ENCODE peak calls at places on chromosomes 6 and 20, in seven cellular contexts. I, A, B, K, T, P and O are unnamed samples.

GRCh38 chr6:1609662-1610496 is at the start of gene FOXC1:
- DNase-seq in I (peak; percentile 73), A (peak; percentile 90), B (peak; percentile 87), K (peak; percentile 84), T (peak; percentile 78), P (peak; percentile 98), O (peak; percentile 84)

GRCh38 chr6:154197176-154197850 is 158.3 kb downstream of the OPRM1 start:
- DNase-seq in I (no peak), A (no peak), B (no peak), K (peak; percentile 41), T (no peak), P (no peak), O (peak; percentile 55)

GRCh38 chr20:61516398-61517208 is 264.5 kb downstream of the CDH4 start:
- DNase-seq in I (no peak), A (no peak), B (no peak), K (no peak), T (no peak), P (no peak), O (no peak)

GRCh38 chr6:140082867-140083297 is 708.4 kb upstream of the CITED2 start:
- DNase-seq in I (no peak), A (no peak), B (peak; percentile 16), K (peak; percentile 84), T (no peak), P (no peak), O (peak; percentile 85)

GRCh38 chr6:165551828-165552227 is 111.2 kb downstream of the PDE10A start:
- DNase-seq in I (no peak), A (no peak), B (no peak), K (no peak), T (no peak), P (no peak), O (no peak)

GRCh38 chr20:37316775-37317170 is 27.3 kb downstream of the MANBAL start:
- DNase-seq in I (no peak), A (no peak), B (no peak), K (no peak), T (no peak), P (no peak), O (no peak)

GRCh38 chr6:39819226-39819625 is 27.1 kb downstream of the DAAM2 start:
- DNase-seq in I (no peak), A (no peak), B (no peak), K (no peak), T (no peak), P (no peak), O (no peak)

GRCh38 chr20:54067606-54068174 is 2.7 kb downstream of the BCAS1 start:
- DNase-seq in I (no peak), A (peak; percentile 95), B (no peak), K (no peak), T (peak; percentile 86), P (no peak), O (peak; percentile 13)

GRCh38 chr20:47334022-47334551 is 22.4 kb downstream of the ZMYND8 start:
- DNase-seq in I (no peak), A (peak; percentile 77), B (no peak), K (peak; percentile 98), T (no peak), P (no peak), O (peak; percentile 99)

GRCh38 chr20:11207749-11208502 is 534.1 kb upstream of the JAG1 start:
- DNase-seq in I (no peak), A (peak; percentile 72), B (no peak), K (peak; percentile 15), T (no peak), P (peak; percentile 74), O (peak; percentile 32)

GRCh38 chr20:11200423-11200822 is 526.6 kb upstream of the JAG1 start:
- DNase-seq in I (no peak), A (no peak), B (no peak), K (no peak), T (no peak), P (no peak), O (no peak)

GRCh38 chr20:11205769-11206362 is 532.1 kb upstream of the JAG1 start:
- DNase-seq in I (no peak), A (no peak), B (no peak), K (no peak), T (no peak), P (no peak), O (no peak)

GRCh38 chr20:11210611-11211010 is 536.8 kb upstream of the JAG1 start:
- DNase-seq in I (no peak), A (no peak), B (no peak), K (no peak), T (no peak), P (no peak), O (no peak)

GRCh38 chr20:11204926-11205768 is 531.3 kb upstream of the JAG1 start:
- DNase-seq in I (no peak), A (peak; percentile 53), B (peak; percentile 29), K (peak; percentile 70), T (peak; percentile 73), P (peak; percentile 73), O (peak; percentile 88)
- TF ChIP-seq CTCF in I (peak; percentile 88), A (peak; percentile 89), B (peak; percentile 49), K (peak; percentile 93), T (peak; percentile 82), P (peak; percentile 62), O (peak; percentile 96)

DNA sequence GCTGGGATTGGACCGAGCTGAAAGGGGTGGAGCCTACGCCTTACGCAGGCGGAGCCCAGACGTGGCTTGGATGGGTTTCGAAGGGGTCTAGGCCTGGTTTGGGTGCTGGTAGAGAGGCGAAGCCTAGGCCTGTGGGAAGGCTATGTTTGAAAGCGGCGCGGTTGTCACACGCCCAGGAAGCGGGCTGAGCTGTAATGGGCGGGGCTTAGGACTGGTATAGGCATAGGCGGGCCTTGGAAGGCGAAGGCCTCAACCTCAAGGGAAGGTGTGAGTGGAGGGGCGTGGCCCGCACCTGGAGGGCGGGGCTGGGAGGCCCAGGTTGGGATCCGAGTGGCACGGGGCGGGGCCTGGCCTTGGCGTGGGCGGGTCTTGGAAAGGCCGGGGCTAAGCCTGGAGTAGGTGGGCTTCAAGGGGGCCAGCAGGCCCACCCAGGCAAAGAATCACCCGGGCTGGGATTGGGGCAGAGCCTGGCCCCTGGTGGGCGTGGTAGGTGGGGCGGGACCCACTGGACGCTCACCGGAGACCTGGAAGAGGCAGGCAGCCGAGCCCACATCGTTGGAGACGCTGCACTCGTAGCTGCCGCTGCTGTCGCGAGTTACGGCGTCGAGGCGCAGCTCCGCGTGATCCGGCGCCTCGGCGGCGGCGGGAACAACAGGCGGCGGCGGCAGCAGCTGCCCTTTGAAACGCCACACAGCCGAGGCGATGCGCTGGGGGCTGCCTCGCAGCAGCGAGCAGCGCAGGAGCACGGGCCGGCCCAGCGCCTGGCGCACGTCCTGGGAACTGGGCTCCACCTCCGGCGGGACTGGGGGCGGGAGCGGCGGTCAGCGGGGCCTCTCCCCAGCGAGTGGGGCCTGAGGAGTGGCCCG is 49.0 kb downstream of the MDGA1 start:
- DNase-seq in I (no peak), A (no peak), B (no peak), K (no peak), T (no peak), P (no peak), O (no peak)
- H3K4me3 ChIP-seq in I (no peak overlapping the region), A (no peak overlapping the region), B (peak overlapping the region; percentile 3), K (no peak overlapping the region), T (no peak overlapping the region), P (peak overlapping the region; percentile 0), O (peak overlapping the region; percentile 8)

GRCh38 chr6:89239338-89239737 is 22.2 kb upstream of the GABRR1 start:
- DNase-seq in I (no peak), A (no peak), B (no peak), K (no peak), T (peak; percentile 52), P (no peak), O (peak; percentile 23)

GRCh38 chr6:89243331-89243629 is 26.1 kb upstream of the GABRR1 start:
- DNase-seq in I (no peak), A (no peak), B (no peak), K (peak; percentile 5), T (no peak), P (no peak), O (no peak)

GRCh38 chr6:89237158-89237557 is 20.0 kb upstream of the GABRR1 start:
- DNase-seq in I (no peak), A (no peak), B (no peak), K (no peak), T (no peak), P (no peak), O (no peak)

GRCh38 chr6:89244237-89244985 is 27.3 kb upstream of the GABRR1 start:
- DNase-seq in I (no peak), A (no peak), B (no peak), K (no peak), T (peak; percentile 60), P (no peak), O (no peak)

DNA sequence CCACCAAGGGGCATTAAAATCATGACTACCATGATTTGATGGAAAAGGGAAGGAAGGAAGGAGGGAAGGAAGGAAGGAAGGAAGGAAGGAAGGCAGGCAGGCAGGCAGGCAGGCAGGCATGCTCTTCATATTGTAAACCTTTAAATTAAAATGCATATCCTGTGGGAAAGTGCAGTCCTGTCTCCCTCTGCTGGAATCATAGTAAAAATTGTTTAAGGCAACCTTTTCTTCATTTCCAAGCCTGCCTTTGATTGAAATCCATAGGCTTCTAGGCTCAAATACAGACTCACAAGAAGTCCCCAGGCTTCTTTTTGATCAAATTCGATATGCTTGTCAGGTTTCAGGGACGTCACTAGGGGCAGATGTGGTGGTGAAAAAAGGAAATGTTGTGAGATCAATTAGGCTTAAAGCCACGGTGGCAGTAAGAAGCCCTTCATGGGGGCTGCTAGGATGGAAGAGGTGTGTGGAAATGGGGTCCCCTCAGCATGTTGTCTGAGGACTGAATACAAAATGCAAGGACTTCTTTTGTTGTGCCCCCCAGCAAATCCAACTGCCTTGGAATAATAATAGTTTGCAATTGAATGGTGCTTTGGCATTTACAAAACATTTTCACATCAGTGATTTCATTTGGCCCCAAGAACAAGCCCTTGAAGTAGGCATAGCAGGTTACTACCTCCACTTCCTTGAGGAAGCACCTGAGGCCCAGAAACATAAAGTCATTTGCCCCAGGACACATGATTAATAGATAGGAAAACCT is 25.6 kb upstream of the GABRR1 start:
- DNase-seq in I (no peak), A (peak; percentile 25), B (no peak), K (peak; percentile 66), T (peak; percentile 47), P (no peak), O (peak; percentile 81)
- TF ChIP-seq CTCF in I (peak; percentile 36), A (peak; percentile 56), B (peak; percentile 48), K (peak; percentile 58), T (peak; percentile 40), P (peak; percentile 72), O (peak; percentile 72)

GRCh38 chr20:44310664-44311639 is at the start of gene FITM2:
- DNase-seq in I (peak; percentile 96), A (peak; percentile 96), B (peak; percentile 97), K (peak; percentile 97), T (peak; percentile 99), P (peak; percentile 99), O (peak; percentile 98)
- H3K4me3 ChIP-seq in I (peak within 1 kb of the TSS; percentile 95), A (peak within 1 kb of the TSS; percentile 89), B (peak within 1 kb of the TSS; percentile 85), K (peak within 1 kb of the TSS; percentile 85), T (peak within 1 kb of the TSS; percentile 71), P (peak within 1 kb of the TSS; percentile 78), O (peak within 1 kb of the TSS; percentile 85)